ENCODE peak calls at places on chromosomes 4 and X, in eight cellular contexts. I is cardiac muscle cell, K is thoracic aorta, W is astrocyte of the spinal cord, T is Peyer's patch, U is GM12864, Y is GM13976, N is nephron progenitor cell. F is an unnamed sample.

GRCh38 chr4:183746305-183747229 is 87.5 kb downstream of the TRAPPC11 start:
- DNase-seq in I (no peak), K (peak), W (no peak), T (no peak), U (no peak), Y (no peak), N (no peak), F (no peak)

GRCh38 chr4:1496116-1496642 is 89.9 kb upstream of the NKX1-1 start:
- DNase-seq in I (no peak), K (no peak), W (no peak), T (no peak), U (no peak), Y (no peak), N (no peak), F (no peak)

GRCh38 chrX:50618788-50619558 is 148.3 kb upstream of the DGKK start:
- DNase-seq in I (no peak), K (no peak), W (no peak), T (no peak), U (no peak), Y (no peak), N (no peak), F (no peak)

GRCh38 chr4:113502476-113502875 is 259.1 kb downstream of the CAMK2D start:
- DNase-seq in I (peak), K (no peak), W (no peak), T (no peak), U (no peak), Y (no peak), N (no peak), F (no peak)

GRCh38 chrX:68997461-68997860 is 167.8 kb downstream of the PJA1 start:
- DNase-seq in I (no peak), K (no peak), W (no peak), T (no peak), U (no peak), Y (no peak), N (no peak), F (no peak)

GRCh38 chr4:85367815-85368214 is 107.1 kb upstream of the ARHGAP24 start:
- DNase-seq in I (no peak), K (no peak), W (no peak), T (no peak), U (no peak), Y (no peak), N (no peak), F (no peak)

GRCh38 chr4:81648576-81649272 is 177.0 kb upstream of the RASGEF1B start:
- DNase-seq in I (peak), K (no peak), W (peak), T (peak), U (peak), Y (peak), N (no peak), F (peak)

GRCh38 chrX:150913511-150913910 is 15.0 kb upstream of the CD99L2 start:
- DNase-seq in I (peak), K (no peak), W (peak), T (no peak), U (no peak), Y (no peak), N (no peak), F (no peak)

GRCh38 chr4:110492522-110492921 is 16.6 kb downstream of the ENPEP start:
- DNase-seq in I (no peak), K (no peak), W (no peak), T (no peak), U (no peak), Y (no peak), N (no peak), F (no peak)

GRCh38 chrX:41127476-41128192 is 42.4 kb downstream of the USP9X start:
- DNase-seq in I (no peak), K (no peak), W (no peak), T (no peak), U (no peak), Y (no peak), N (no peak), F (no peak)

GRCh38 chrX:25805744-25806143 is 332.4 kb upstream of the MAGEB18 start:
- DNase-seq in I (no peak), K (no peak), W (no peak), T (no peak), U (no peak), Y (no peak), N (no peak), F (no peak)

GRCh38 chr4:2725380-2725779 is 30.8 kb downstream of the TNIP2 start:
- DNase-seq in I (no peak), K (no peak), W (no peak), T (no peak), U (no peak), Y (no peak), N (no peak), F (no peak)

GRCh38 chrX:2325076-2325784 is 175.5 kb downstream of the DHRSX start:
- DNase-seq in I (peak), K (no peak), W (peak), T (peak), U (no peak), Y (no peak), N (peak), F (no peak)

GRCh38 chrX:19728083-19728648 is 159.2 kb downstream of the SH3KBP1 start:
- DNase-seq in I (no peak), K (no peak), W (no peak), T (no peak), U (no peak), Y (no peak), N (no peak), F (no peak)

GRCh38 chrX:153775631-153776595 is 4.9 kb upstream of the SRPK3 start:
- DNase-seq in I (no peak), K (no peak), W (no peak), T (no peak), U (no peak), Y (no peak), N (peak), F (peak)

GRCh38 chrX:21225643-21226042 is 148.6 kb upstream of the CNKSR2 start:
- DNase-seq in I (no peak), K (no peak), W (peak), T (no peak), U (no peak), Y (no peak), N (no peak), F (no peak)

GRCh38 chr4:107094332-107094731 is 58.2 kb upstream of the DKK2 start:
- DNase-seq in I (peak), K (no peak), W (peak), T (no peak), U (no peak), Y (peak), N (no peak), F (no peak)

GRCh38 chr4:167021545-167022155 is 212.6 kb downstream of the SPOCK3 start:
- DNase-seq in I (peak), K (no peak), W (peak), T (peak), U (peak), Y (peak), N (peak), F (peak)

GRCh38 chr4:184958127-184958806 is 60.0 kb upstream of the HELT start:
- DNase-seq in I (no peak), K (no peak), W (no peak), T (no peak), U (no peak), Y (no peak), N (no peak), F (no peak)

GRCh38 chr4:6204098-6204497 is 3.7 kb upstream of the JAKMIP1 start:
- DNase-seq in I (no peak), K (no peak), W (no peak), T (peak), U (no peak), Y (no peak), N (no peak), F (no peak)

GRCh38 chrX:8879750-8880149 is 78.6 kb upstream of the FAM9A start:
- DNase-seq in I (peak), K (no peak), W (no peak), T (peak), U (no peak), Y (no peak), N (peak), F (no peak)

GRCh38 chr4:7956306-7957112 is 16.8 kb upstream of the AFAP1 start:
- DNase-seq in I (peak), K (no peak), W (peak), T (no peak), U (no peak), Y (no peak), N (no peak), F (no peak)

GRCh38 chr4:30790123-30790522 is 70.0 kb downstream of the PCDH7 start:
- DNase-seq in I (no peak), K (no peak), W (no peak), T (no peak), U (no peak), Y (no peak), N (no peak), F (no peak)

GRCh38 chrX:45198706-45199105 is 2.0 kb downstream of the DIPK2B start:
- DNase-seq in I (no peak), K (no peak), W (no peak), T (no peak), U (no peak), Y (no peak), N (no peak), F (no peak)

GRCh38 chr4:95549246-95550138 is 719 bp upstream of the UNC5C start:
- DNase-seq in I (peak), K (no peak), W (peak), T (peak), U (peak), Y (peak), N (peak), F (peak)

GRCh38 chr4:18198653-18199052 is 177.1 kb upstream of the LCORL start:
- DNase-seq in I (no peak), K (no peak), W (no peak), T (no peak), U (no peak), Y (no peak), N (no peak), F (no peak)

GRCh38 chr4:88706574-88706973 is 8.9 kb upstream of the NAP1L5 start:
- DNase-seq in I (peak), K (no peak), W (peak), T (no peak), U (no peak), Y (no peak), N (peak), F (no peak)

GRCh38 chr4:8537041-8537461 is 43.1 kb upstream of the GPR78 start:
- DNase-seq in I (peak), K (peak), W (peak), T (peak), U (peak), Y (no peak), N (no peak), F (no peak)

GRCh38 chrX:54447461-54447860 is 7.3 kb downstream of the TSR2 start:
- DNase-seq in I (peak), K (no peak), W (no peak), T (no peak), U (no peak), Y (no peak), N (no peak), F (no peak)

GRCh38 chr4:39699676-39700409 is 1.9 kb downstream of the UBE2K start:
- DNase-seq in I (peak), K (no peak), W (peak), T (no peak), U (no peak), Y (no peak), N (no peak), F (no peak)

GRCh38 chrX:120000490-120001246 is 57.1 kb upstream of the NKAP start:
- DNase-seq in I (no peak), K (no peak), W (no peak), T (no peak), U (no peak), Y (no peak), N (no peak), F (no peak)

GRCh38 chr4:13918110-13918509 is 290.6 kb upstream of the BOD1L1 start:
- DNase-seq in I (peak), K (peak), W (peak), T (peak), U (no peak), Y (no peak), N (no peak), F (no peak)

GRCh38 chrX:40170830-40171512 is 73.2 kb upstream of the BCOR start:
- DNase-seq in I (no peak), K (no peak), W (no peak), T (peak), U (no peak), Y (no peak), N (peak), F (no peak)

GRCh38 chr4:41883988-41884737 is 51.1 kb upstream of the TMEM33 start:
- DNase-seq in I (no peak), K (no peak), W (no peak), T (no peak), U (no peak), Y (no peak), N (no peak), F (no peak)

GRCh38 chr4:123867910-123868587 is 471.5 kb downstream of the SPRY1 start:
- DNase-seq in I (peak), K (no peak), W (no peak), T (no peak), U (no peak), Y (no peak), N (no peak), F (no peak)

GRCh38 chrX:16836371-16836770 is 33.8 kb downstream of the RBBP7 start:
- DNase-seq in I (no peak), K (no peak), W (no peak), T (peak), U (no peak), Y (peak), N (peak), F (no peak)

GRCh38 chr4:53616219-53616618 is 24.9 kb upstream of the LNX1 start:
- DNase-seq in I (no peak), K (no peak), W (no peak), T (no peak), U (no peak), Y (no peak), N (no peak), F (no peak)

GRCh38 chr4:53618321-53618720 is 27.0 kb upstream of the LNX1 start:
- DNase-seq in I (no peak), K (no peak), W (no peak), T (no peak), U (no peak), Y (no peak), N (no peak), F (no peak)

GRCh38 chr4:53613428-53613827 is 22.1 kb upstream of the LNX1 start:
- DNase-seq in I (no peak), K (no peak), W (no peak), T (no peak), U (no peak), Y (no peak), N (no peak), F (no peak)

GRCh38 chr4:53617101-53617680 is 25.9 kb upstream of the LNX1 start:
- DNase-seq in I (no peak), K (no peak), W (no peak), T (no peak), U (no peak), Y (no peak), N (no peak), F (no peak)

GRCh38 chr4:53614616-53615015 is 23.3 kb upstream of the LNX1 start:
- DNase-seq in I (no peak), K (no peak), W (no peak), T (peak), U (no peak), Y (no peak), N (no peak), F (no peak)
- TF ChIP-seq CTCF in I (no peak), K (no peak), W (no peak), T (peak), U (no peak), Y (no peak), N (no peak), F (no peak)

GRCh38 chrX:76850851-76851250 is 423.3 kb downstream of the MAGEE1 start:
- DNase-seq in I (no peak), K (no peak), W (no peak), T (no peak), U (no peak), Y (no peak), N (no peak), F (no peak)
- TF ChIP-seq CTCF in I (no peak), K (no peak), W (peak), T (no peak), U (peak), Y (no peak), N (no peak), F (no peak)

GRCh38 chrX:114619874-114620273 is 36.0 kb downstream of the HTR2C start:
- DNase-seq in I (peak), K (no peak), W (no peak), T (no peak), U (no peak), Y (peak), N (peak), F (peak)
- TF ChIP-seq CTCF in I (peak), K (peak), W (peak), T (peak), U (peak), Y (peak), N (peak), F (peak)

DNA sequence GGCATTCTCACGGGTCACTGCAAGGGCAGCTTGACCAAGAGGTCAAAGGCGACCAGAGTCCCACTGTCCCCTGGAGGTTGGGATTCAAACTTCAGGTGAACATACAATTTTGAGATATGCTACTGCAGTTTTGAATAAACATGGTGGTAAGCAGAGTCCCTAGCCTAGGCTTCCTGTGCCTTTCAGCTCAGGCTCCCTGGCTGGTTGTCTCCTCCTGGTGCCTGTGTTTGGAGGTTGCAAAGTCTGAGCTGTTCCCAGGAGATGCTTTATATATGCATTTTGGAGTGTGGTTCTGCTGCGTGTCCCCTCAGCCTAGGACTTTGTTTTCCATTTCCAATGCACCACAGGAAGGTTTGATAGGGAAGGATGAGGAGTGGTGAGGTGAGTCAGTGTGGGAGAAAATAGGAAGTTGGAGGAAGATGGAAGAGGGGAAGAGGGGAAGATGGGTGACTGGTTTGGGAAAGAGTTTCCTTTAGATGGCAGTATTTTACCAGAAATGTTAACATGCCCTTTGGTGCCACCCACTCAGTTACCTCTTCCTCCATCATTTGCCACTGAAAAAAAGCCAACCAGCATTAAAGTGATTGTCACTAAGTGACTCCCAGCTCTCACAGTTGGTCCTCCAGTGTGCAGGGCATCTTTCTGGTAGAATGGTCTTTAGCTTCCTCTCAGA is 211.7 kb upstream of the AGTR2 start:
- DNase-seq in I (no peak), K (no peak), W (no peak), T (no peak), U (no peak), Y (peak), N (no peak), F (no peak)
- TF ChIP-seq CTCF in I (no peak), K (no peak), W (no peak), T (no peak), U (peak), Y (no peak), N (no peak), F (no peak)

GRCh38 chr4:138222041-138222440 is 20.1 kb downstream of the SLC7A11 start:
- DNase-seq in I (peak), K (no peak), W (peak), T (no peak), U (no peak), Y (no peak), N (no peak), F (no peak)
- TF ChIP-seq CTCF in I (no peak), K (no peak), W (no peak), T (no peak), U (no peak), Y (no peak), N (no peak), F (no peak)

DNA sequence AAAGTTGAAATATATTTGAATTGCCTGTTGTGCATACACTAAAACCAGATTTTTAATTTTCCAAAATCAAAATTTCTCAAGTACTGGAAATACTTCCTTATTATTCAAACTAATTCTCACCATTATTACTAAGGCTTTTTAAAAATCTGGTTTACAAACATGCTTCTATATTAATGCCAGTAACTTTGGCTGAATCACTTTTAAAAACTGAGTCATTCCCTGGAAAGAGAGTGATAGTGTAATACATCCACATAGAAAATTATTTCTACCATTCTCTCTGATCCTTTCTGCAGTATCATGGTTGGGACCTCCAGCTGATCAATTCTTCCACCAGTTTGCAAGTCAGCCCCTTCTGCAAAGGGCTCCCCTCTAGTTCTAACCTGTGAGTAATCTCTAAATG is 165.3 kb upstream of the FAM241A start:
- DNase-seq in I (no peak), K (no peak), W (no peak), T (no peak), U (no peak), Y (no peak), N (no peak), F (no peak)
- TF ChIP-seq CTCF in I (no peak), K (no peak), W (no peak), T (no peak), U (no peak), Y (no peak), N (no peak), F (no peak)

GRCh38 chr4:102868782-102869568 is at the start of gene CISD2:
- DNase-seq in I (peak), K (peak), W (peak), T (peak), U (peak), Y (peak), N (peak), F (peak)
- TF ChIP-seq CTCF in I (no peak), K (no peak), W (no peak), T (peak), U (no peak), Y (no peak), N (no peak), F (no peak)

DNA sequence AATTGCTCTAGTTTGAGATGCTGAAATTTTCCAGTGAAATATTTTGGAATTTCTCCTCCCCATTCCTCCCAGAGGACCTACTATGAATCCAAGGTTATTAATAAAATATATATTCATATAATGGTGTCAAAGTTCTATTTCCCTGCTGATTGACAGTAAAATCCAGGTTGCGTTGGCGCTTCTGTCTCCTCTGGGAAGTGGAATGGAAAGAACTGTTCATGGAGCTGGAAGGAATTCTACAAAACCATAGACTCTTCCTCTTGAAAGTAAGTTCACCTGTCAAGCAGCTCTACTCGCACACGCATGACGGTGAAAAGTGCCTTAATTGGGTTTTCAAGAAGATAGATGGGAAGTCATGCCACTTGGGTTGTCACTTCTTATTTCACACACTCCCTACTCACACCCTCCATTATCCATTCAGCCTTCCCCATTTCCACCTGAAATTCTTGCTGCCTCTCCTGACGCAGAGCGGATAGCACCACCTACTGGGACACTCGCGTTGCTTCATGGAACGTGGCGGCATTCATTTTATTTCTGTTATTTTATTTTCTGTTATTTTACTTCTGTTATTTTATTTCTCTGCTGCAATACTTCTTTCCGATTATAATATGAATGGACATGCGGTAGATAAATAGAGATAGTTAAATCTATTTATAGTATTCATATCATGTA is 351.5 kb downstream of the NLGN4X start:
- DNase-seq in I (no peak), K (no peak), W (peak), T (no peak), U (no peak), Y (peak), N (peak), F (no peak)
- TF ChIP-seq CTCF in I (no peak), K (no peak), W (peak), T (no peak), U (peak), Y (peak), N (peak), F (no peak)

GRCh38 chr4:186285147-186285546 is 19.2 kb downstream of the F11 start:
- DNase-seq in I (no peak), K (no peak), W (no peak), T (no peak), U (no peak), Y (no peak), N (no peak), F (no peak)
- TF ChIP-seq CTCF in I (no peak), K (no peak), W (no peak), T (no peak), U (no peak), Y (no peak), N (no peak), F (no peak)

F was measured in GM20000.